ENCODE peak calls at places on chromosomes 13 and 19, in nine cellular contexts. N, E, X, F, H, J, T, B and Q are unnamed samples.

GRCh38 chr13:104984296-104984818 is 1551.1 kb downstream of the EFNB2 start:
- DNase-seq in J (no peak), B (no peak), N (peak; percentile 49), X (no peak), T (peak; percentile 16), H (peak; percentile 68), E (no peak), F (no peak), Q (no peak)

GRCh38 chr13:25352230-25352629 is 19.5 kb upstream of the ATP8A2 start:
- DNase-seq in F (no peak), J (no peak), E (no peak), N (no peak), T (no peak), X (no peak), B (no peak), H (no peak), Q (no peak)

GRCh38 chr19:35053667-35054293 is 12.3 kb downstream of the HPN start:
- DNase-seq in H (no peak), N (no peak), J (no peak), B (no peak), X (no peak), E (no peak), T (no peak), F (no peak), Q (no peak)

GRCh38 chr13:98240131-98240530 is 63.1 kb upstream of the RNF113B start:
- DNase-seq in E (no peak), T (no peak), N (no peak), F (no peak), H (no peak), B (no peak), J (no peak), X (no peak), Q (no peak)

GRCh38 chr19:55227241-55228014 is 1.1 kb downstream of the TMEM86B start:
- DNase-seq in B (no peak), E (peak; percentile 80), F (no peak), T (no peak), J (no peak), H (no peak), X (no peak), N (no peak), Q (no peak)

GRCh38 chr13:114148521-114148855 is 16.1 kb upstream of the RASA3 start:
- DNase-seq in F (no peak), N (peak; percentile 93), J (no peak), E (peak; percentile 68), T (no peak), X (peak; percentile 70), H (no peak), B (no peak), Q (no peak)

GRCh38 chr13:26468203-26468602 is 89.3 kb upstream of the WASF3 start:
- DNase-seq in F (no peak), H (no peak), X (no peak), B (no peak), T (no peak), J (no peak), E (no peak), N (no peak), Q (no peak)

GRCh38 chr19:45125975-45126493 is 33.1 kb downstream of the PPP1R37 start:
- DNase-seq in F (no peak), T (peak; percentile 82), N (peak; percentile 66), B (no peak), X (peak; percentile 56), J (peak; percentile 4), H (peak; percentile 27), E (peak; percentile 95), Q (peak; percentile 84)